ENCODE peak calls at places on chromosomes 11 and 22, in eight cellular contexts. X, K, F, N, D, Q, C and Y are unnamed samples.

GRCh38 chr11:36508743-36509142 is 1.3 kb downstream of the TRAF6 start:
- DNase-seq in Q (no peak), F (no peak), D (no peak), K (no peak), X (no peak), N (no peak), C (no peak), Y (no peak)

GRCh38 chr11:70210051-70210501 is 7.0 kb downstream of the FADD start:
- DNase-seq in Q (no peak), X (no peak), D (no peak), C (peak), K (no peak), N (no peak), F (no peak), Y (no peak)

GRCh38 chr11:128779036-128779435 is 85.2 kb downstream of the FLI1 start:
- DNase-seq in K (no peak), N (no peak), F (no peak), Q (no peak), D (no peak), C (no peak), X (no peak), Y (no peak)

GRCh38 chr11:86698634-86699033 is 26.2 kb upstream of the ME3 start:
- DNase-seq in F (no peak), C (no peak), X (no peak), K (no peak), D (no peak), N (no peak), Q (no peak), Y (no peak)

GRCh38 chr22:48516571-48516970 is 1311.1 kb downstream of the BRD1 start:
- DNase-seq in F (no peak), Q (no peak), X (no peak), K (no peak), N (no peak), C (no peak), D (no peak), Y (no peak)

GRCh38 chr11:80529722-80530121 is 1088.9 kb upstream of the TENM4 start:
- DNase-seq in X (peak), D (no peak), F (no peak), Q (no peak), N (no peak), K (no peak), C (no peak), Y (no peak)

GRCh38 chr22:39030705-39031104 is 9.8 kb downstream of the APOBEC3D start:
- DNase-seq in F (no peak), Q (no peak), D (no peak), C (no peak), N (no peak), X (no peak), K (no peak), Y (no peak)

GRCh38 chr11:40292636-40293585 is 1166.5 kb downstream of the LRRC4C start:
- DNase-seq in K (no peak), N (no peak), Q (peak), C (no peak), F (no peak), D (no peak), X (peak), Y (no peak)

GRCh38 chr11:120134106-120134930 is 3.6 kb downstream of the TRIM29 start:
- DNase-seq in C (no peak), F (no peak), N (no peak), D (no peak), X (no peak), K (no peak), Q (no peak), Y (no peak)